ENCODE peak calls at places on chromosomes 11 and 22, in five cellular contexts. F is progenitor cell of endocrine pancreas, D is transverse colon, C is HFFc6, W is neural progenitor cell. N is an unnamed sample.

GRCh38 chr22:19022755-19023154 is 86.7 kb upstream of the PRODH start:
- DNase-seq in F (no peak), D (no peak), W (no peak), C (no peak), N (no peak)

GRCh38 chr11:70146895-70147520 is 56.1 kb upstream of the FADD start:
- DNase-seq in W (no peak), F (no peak), C (no peak), D (no peak), N (no peak)

GRCh38 chr11:8232414-8232813 is 31.3 kb downstream of the LMO1 start:
- DNase-seq in W (no peak), C (no peak), D (no peak), F (no peak), N (no peak)

GRCh38 chr11:33449798-33450197 is 192.6 kb downstream of the HIPK3 start:
- DNase-seq in C (peak), W (no peak), D (no peak), F (no peak), N (no peak)

GRCh38 chr11:82864268-82864667 is 36.0 kb downstream of the PRCP start:
- DNase-seq in D (peak), C (peak), W (peak), F (peak), N (peak)

GRCh38 chr11:119210035-119210434 is 3.9 kb downstream of the CBL start:
- DNase-seq in W (no peak), C (no peak), D (no peak), F (no peak), N (no peak)

GRCh38 chr11:20488352-20488751 is 100.8 kb downstream of the PRMT3 start:
- DNase-seq in D (no peak), F (no peak), W (no peak), C (no peak), N (no peak)

GRCh38 chr22:28773461-28773867 is 969 bp downstream of the CCDC117 start:
- DNase-seq in C (peak), F (no peak), D (no peak), W (no peak), N (no peak)

GRCh38 chr11:48129697-48130395 is 86.8 kb upstream of the OR4B1 start:
- DNase-seq in C (no peak), D (no peak), F (no peak), W (no peak), N (no peak)

GRCh38 chr11:114162719-114163123 is 103.2 kb downstream of the ZBTB16 start:
- DNase-seq in D (peak), C (peak), F (no peak), W (no peak), N (peak)

GRCh38 chr22:27952091-27952490 is 33.0 kb upstream of the PITPNB start:
- DNase-seq in F (no peak), W (no peak), D (no peak), C (peak), N (no peak)

GRCh38 chr11:101127348-101127698 is 2.3 kb downstream of the PGR start:
- DNase-seq in F (peak), D (peak), W (peak), C (no peak), N (peak)

GRCh38 chr11:47998733-47999359 is 18.5 kb downstream of the PTPRJ start:
- DNase-seq in D (peak), W (no peak), F (no peak), C (no peak), N (no peak)

GRCh38 chr11:102318469-102318868 is 1.2 kb downstream of the BIRC3 start:
- DNase-seq in C (no peak), D (peak), F (no peak), W (no peak), N (no peak)
- TF ChIP-seq CTCF in C (no peak), D (no peak), F (no peak), W (no peak), N (no peak)

GRCh38 chr22:47199261-47199948 is 437.0 kb downstream of the TBC1D22A start:
- DNase-seq in F (no peak), D (no peak), C (no peak), W (no peak), N (no peak)
- TF ChIP-seq CTCF in F (no peak), D (no peak), C (no peak), W (no peak), N (no peak)

GRCh38 chr22:41380993-41381328 is 781 bp upstream of the TEF start:
- DNase-seq in C (peak), F (no peak), D (peak), W (no peak), N (no peak)

GRCh38 chr22:41381329-41382097 is at the start of gene TEF:
- DNase-seq in W (peak), C (peak), F (peak), D (peak), N (peak)

GRCh38 chr22:41383085-41383484 is 1.3 kb downstream of the TEF start:
- DNase-seq in W (no peak), D (no peak), F (no peak), C (no peak), N (no peak)

GRCh38 chr22:41382098-41382578 is 396 bp downstream of the TEF start:
- DNase-seq in F (peak), D (peak), W (peak), C (no peak), N (peak)

GRCh38 chr22:41382610-41383009 is 868 bp downstream of the TEF start:
- DNase-seq in D (no peak), F (no peak), W (no peak), C (no peak), N (no peak)
- TF ChIP-seq CTCF in D (no peak), F (no peak), W (no peak), C (no peak), N (no peak)

DNA sequence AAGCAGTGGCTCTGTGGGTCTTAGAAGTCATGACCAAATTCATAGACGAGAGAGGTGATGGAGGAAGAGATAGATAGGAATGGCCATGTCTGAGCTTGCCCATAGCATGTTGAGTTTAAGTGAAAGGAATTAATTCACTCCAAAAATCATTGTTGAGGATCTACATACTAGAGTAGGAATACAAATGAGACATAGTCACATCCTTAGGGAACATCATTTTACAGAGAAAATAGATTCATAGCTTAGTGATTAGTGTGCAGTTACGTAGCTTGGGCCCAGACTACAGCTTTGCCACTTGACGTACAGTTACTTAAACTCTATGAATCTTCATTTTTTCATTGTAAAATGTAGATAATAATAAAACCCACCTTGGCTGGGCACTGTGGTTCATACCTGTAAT is 21.4 kb upstream of the BMAL1 start:
- DNase-seq in F (no peak), W (no peak), D (no peak), C (no peak), N (no peak)
- TF ChIP-seq CTCF in F (no peak), W (no peak), D (no peak), C (no peak), N (no peak)

N was measured in nephron progenitor cell.